ENCODE peak calls at places on chromosome 21, in seven cellular contexts. One of them, this sample, is unnamed.

GRCh38 chr21:31360717-31361116 is 16.7 kb upstream of the TIAM1 start:
- DNase-seq in AG10803: no peak
- DNase-seq in DND-41: no peak
- DNase-seq in ascending aorta: no peak
- DNase-seq in prostate gland: no peak
- DNase-seq in pancreas: no peak
- DNase-seq in GM12878: no peak
- DNase-seq in this sample: no peak

GRCh38 chr21:39422468-39423241 is 22.9 kb downstream of the LCA5L start:
- DNase-seq in prostate gland: no peak
- DNase-seq in ascending aorta: no peak
- DNase-seq in DND-41: no peak
- DNase-seq in pancreas: no peak
- DNase-seq in GM12878: peak
- DNase-seq in AG10803: no peak
- DNase-seq in this sample: no peak

GRCh38 chr21:36381841-36382589 is 3.2 kb upstream of the CHAF1B start:
- DNase-seq in GM12878: no peak
- DNase-seq in DND-41: no peak
- DNase-seq in prostate gland: no peak
- DNase-seq in AG10803: no peak
- DNase-seq in ascending aorta: no peak
- DNase-seq in pancreas: no peak
- DNase-seq in this sample: no peak

GRCh38 chr21:34003428-34003827 is 70.0 kb upstream of the MRPS6 start:
- DNase-seq in AG10803: no peak
- DNase-seq in pancreas: no peak
- DNase-seq in DND-41: no peak
- DNase-seq in GM12878: no peak
- DNase-seq in ascending aorta: no peak
- DNase-seq in prostate gland: no peak
- DNase-seq in this sample: no peak

GRCh38 chr21:21226472-21226871 is 228.3 kb downstream of the NCAM2 start:
- DNase-seq in prostate gland: no peak
- DNase-seq in ascending aorta: no peak
- DNase-seq in pancreas: no peak
- DNase-seq in DND-41: no peak
- DNase-seq in AG10803: no peak
- DNase-seq in GM12878: no peak
- DNase-seq in this sample: no peak

GRCh38 chr21:15104470-15104869 is 39.7 kb upstream of the NRIP1 start:
- DNase-seq in DND-41: no peak
- DNase-seq in prostate gland: no peak
- DNase-seq in GM12878: no peak
- DNase-seq in AG10803: no peak
- DNase-seq in ascending aorta: no peak
- DNase-seq in pancreas: no peak
- DNase-seq in this sample: no peak

GRCh38 chr21:46069719-46070279 is 28.1 kb upstream of the COL6A2 start:
- DNase-seq in AG10803: no peak
- DNase-seq in DND-41: no peak
- DNase-seq in pancreas: no peak
- DNase-seq in prostate gland: no peak
- DNase-seq in ascending aorta: no peak
- DNase-seq in GM12878: no peak
- DNase-seq in this sample: no peak

GRCh38 chr21:45617021-45617930 is 26.2 kb upstream of the PCBP3 start:
- DNase-seq in AG10803: no peak
- DNase-seq in DND-41: no peak
- DNase-seq in pancreas: no peak
- DNase-seq in ascending aorta: no peak
- DNase-seq in prostate gland: no peak
- DNase-seq in GM12878: no peak
- DNase-seq in this sample: no peak

GRCh38 chr21:14993072-14993471 is 71.7 kb downstream of the NRIP1 start:
- DNase-seq in DND-41: no peak
- DNase-seq in prostate gland: no peak
- DNase-seq in pancreas: no peak
- DNase-seq in AG10803: no peak
- DNase-seq in ascending aorta: no peak
- DNase-seq in GM12878: no peak
- DNase-seq in this sample: no peak

GRCh38 chr21:34078915-34079314 is 5.5 kb downstream of the MRPS6 start:
- DNase-seq in GM12878: no peak
- DNase-seq in prostate gland: no peak
- DNase-seq in AG10803: no peak
- DNase-seq in pancreas: no peak
- DNase-seq in ascending aorta: no peak
- DNase-seq in DND-41: peak
- DNase-seq in this sample: peak

GRCh38 chr21:25243809-25244208 is 363.5 kb downstream of the MRPL39 start:
- DNase-seq in ascending aorta: no peak
- DNase-seq in DND-41: no peak
- DNase-seq in pancreas: no peak
- DNase-seq in prostate gland: no peak
- DNase-seq in AG10803: peak
- DNase-seq in GM12878: no peak
- DNase-seq in this sample: no peak

GRCh38 chr21:45387506-45387905 is 17.5 kb upstream of the COL18A1 start:
- DNase-seq in ascending aorta: no peak
- DNase-seq in GM12878: no peak
- DNase-seq in prostate gland: no peak
- DNase-seq in pancreas: no peak
- DNase-seq in DND-41: no peak
- DNase-seq in AG10803: no peak
- DNase-seq in this sample: no peak

GRCh38 chr21:31553461-31553860 is 106.0 kb upstream of the SOD1 start:
- DNase-seq in GM12878: no peak
- DNase-seq in DND-41: no peak
- DNase-seq in pancreas: no peak
- DNase-seq in ascending aorta: no peak
- DNase-seq in prostate gland: no peak
- DNase-seq in AG10803: no peak
- DNase-seq in this sample: no peak

GRCh38 chr21:44949161-44950015 is 9.6 kb downstream of the SLX9 start:
- DNase-seq in ascending aorta: peak
- DNase-seq in DND-41: peak
- DNase-seq in AG10803: peak
- DNase-seq in pancreas: peak
- DNase-seq in prostate gland: peak
- DNase-seq in GM12878: no peak
- DNase-seq in this sample: peak

GRCh38 chr21:45478115-45478801 is 64.0 kb downstream of the SLC19A1 start:
- DNase-seq in DND-41: peak
- DNase-seq in prostate gland: peak
- DNase-seq in pancreas: no peak
- DNase-seq in ascending aorta: no peak
- DNase-seq in GM12878: no peak
- DNase-seq in AG10803: peak
- DNase-seq in this sample: peak

GRCh38 chr21:27390384-27390783 is 423.5 kb upstream of the ADAMTS5 start:
- DNase-seq in ascending aorta: no peak
- DNase-seq in AG10803: no peak
- DNase-seq in DND-41: no peak
- DNase-seq in prostate gland: no peak
- DNase-seq in pancreas: no peak
- DNase-seq in GM12878: no peak
- DNase-seq in this sample: no peak

GRCh38 chr21:46122758-46123683 is 25.1 kb downstream of the COL6A2 start:
- DNase-seq in DND-41: no peak
- DNase-seq in GM12878: no peak
- DNase-seq in prostate gland: no peak
- DNase-seq in AG10803: no peak
- DNase-seq in pancreas: no peak
- DNase-seq in ascending aorta: peak
- DNase-seq in this sample: no peak

DNA sequence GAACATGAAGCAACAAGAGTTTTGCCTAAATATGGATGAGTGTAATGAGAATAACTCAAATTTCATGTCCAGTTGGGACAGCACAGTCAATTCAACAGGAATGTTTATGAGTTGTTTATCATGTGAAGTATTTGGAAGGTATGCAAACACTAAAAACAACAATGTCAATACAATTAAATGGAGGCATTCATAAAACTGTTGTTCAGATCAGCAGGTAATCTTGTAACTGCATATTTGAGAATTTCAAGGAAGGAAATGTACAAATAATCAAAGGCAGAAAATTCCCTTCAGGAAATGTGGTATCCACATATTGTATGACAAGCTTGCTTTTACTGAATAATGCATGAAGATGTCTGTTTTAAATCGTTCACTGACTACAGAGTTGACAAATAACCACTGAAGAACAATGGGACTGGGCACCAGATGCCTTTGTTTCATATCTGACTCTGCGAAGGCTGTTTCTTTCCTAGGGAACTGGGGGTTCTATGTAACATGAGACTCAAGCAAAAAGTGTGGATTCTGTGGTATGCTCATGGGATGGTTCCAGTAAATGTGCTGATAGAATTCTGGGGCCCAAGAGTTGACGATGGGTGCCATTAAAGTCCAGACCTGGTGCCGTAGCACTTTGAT is 198.2 kb downstream of the LTN1 start:
- DNase-seq in DND-41: no peak
- DNase-seq in GM12878: no peak
- DNase-seq in ascending aorta: no peak
- DNase-seq in AG10803: peak
- DNase-seq in pancreas: no peak
- DNase-seq in prostate gland: no peak
- DNase-seq in this sample: no peak
- H3K4me3 ChIP-seq in DND-41: no peak
- H3K4me3 ChIP-seq in GM12878: no peak
- H3K4me3 ChIP-seq in ascending aorta: no peak
- H3K4me3 ChIP-seq in AG10803: no peak
- H3K4me3 ChIP-seq in pancreas: no peak
- H3K4me3 ChIP-seq in prostate gland: no peak
- H3K4me3 ChIP-seq in this sample: no peak

DNA sequence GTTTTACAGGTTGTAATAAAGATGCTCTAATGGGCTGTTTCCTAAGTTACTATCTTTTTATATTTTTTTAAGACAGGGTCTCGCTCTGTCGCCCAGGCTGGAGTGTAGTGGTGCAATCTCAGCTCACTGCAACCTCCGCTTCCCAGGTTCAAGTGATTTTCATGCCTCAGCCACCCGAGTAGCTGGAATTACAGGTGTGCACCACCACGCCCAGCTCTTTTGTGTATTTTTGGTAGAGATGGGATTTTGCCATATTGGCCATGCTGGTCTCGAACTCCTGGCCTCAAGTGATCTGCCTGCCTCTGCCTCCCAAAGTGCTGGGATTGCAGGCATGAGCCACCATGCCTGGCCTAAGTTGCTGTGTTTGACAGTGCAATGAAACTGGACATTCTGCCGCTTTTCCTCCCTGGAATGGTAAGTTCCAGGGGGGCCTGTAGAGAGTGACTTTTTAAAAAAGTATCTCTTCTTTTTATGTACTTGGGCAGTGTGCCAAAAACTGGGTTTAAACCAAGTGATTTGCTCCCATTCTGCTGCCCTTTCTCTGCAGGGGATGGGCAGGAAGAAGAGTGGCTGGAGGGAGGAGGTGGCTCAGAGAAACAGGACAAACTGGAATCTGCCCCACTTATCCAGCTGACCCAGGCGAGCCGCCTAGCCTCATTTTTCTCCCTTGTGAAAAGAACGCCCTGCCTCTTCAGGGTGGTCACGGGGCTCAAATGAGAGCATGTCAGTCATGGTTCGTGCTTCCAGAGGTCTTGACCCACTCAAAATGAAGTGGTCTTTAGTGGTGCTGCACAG is 2.3 kb downstream of the SLC37A1 start:
- DNase-seq in prostate gland: peak
- DNase-seq in AG10803: no peak
- DNase-seq in DND-41: no peak
- DNase-seq in GM12878: no peak
- DNase-seq in ascending aorta: no peak
- DNase-seq in pancreas: no peak
- DNase-seq in this sample: no peak
- H3K4me3 ChIP-seq in prostate gland: peak
- H3K4me3 ChIP-seq in AG10803: no peak
- H3K4me3 ChIP-seq in DND-41: no peak
- H3K4me3 ChIP-seq in GM12878: peak
- H3K4me3 ChIP-seq in ascending aorta: no peak
- H3K4me3 ChIP-seq in pancreas: no peak
- H3K4me3 ChIP-seq in this sample: peak

DNA sequence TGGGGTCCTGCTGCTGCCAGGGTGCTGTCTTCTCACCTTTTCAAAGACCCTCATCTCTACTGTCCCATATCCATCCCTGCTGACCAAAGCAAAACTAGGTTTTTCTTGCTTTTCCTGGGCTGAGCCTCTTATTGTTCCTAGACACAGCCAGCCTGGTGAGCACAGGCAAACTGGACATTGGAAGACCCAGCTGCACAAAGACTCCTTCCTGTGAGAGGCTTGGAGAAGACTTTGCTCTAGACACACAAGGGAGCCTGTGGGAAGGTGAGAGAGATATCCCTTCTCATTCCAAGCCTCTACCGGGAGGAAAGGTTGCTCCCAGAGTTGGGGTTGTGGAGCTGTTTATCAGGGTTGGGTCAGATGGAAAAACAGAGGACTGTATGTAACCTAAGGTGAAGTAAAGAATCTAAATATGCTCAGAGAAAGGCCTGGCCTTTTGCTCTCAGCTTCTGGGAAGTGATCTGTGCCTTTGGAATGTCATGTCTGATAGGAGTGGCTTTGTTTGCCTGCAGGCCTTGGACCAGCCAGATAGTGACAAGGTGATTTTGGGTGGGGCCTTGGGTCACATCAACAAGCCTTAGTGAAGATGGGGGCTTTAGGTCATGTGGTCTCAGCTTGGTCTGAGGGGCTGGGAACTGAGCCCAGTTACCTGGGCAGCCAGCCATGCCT is 87.6 kb upstream of the RUNX1 start:
- DNase-seq in GM12878: no peak
- DNase-seq in pancreas: no peak
- DNase-seq in DND-41: no peak
- DNase-seq in ascending aorta: no peak
- DNase-seq in AG10803: peak
- DNase-seq in prostate gland: no peak
- DNase-seq in this sample: no peak
- H3K4me3 ChIP-seq in GM12878: no peak
- H3K4me3 ChIP-seq in pancreas: no peak
- H3K4me3 ChIP-seq in DND-41: no peak
- H3K4me3 ChIP-seq in ascending aorta: no peak
- H3K4me3 ChIP-seq in AG10803: no peak
- H3K4me3 ChIP-seq in prostate gland: no peak
- H3K4me3 ChIP-seq in this sample: no peak

DNA sequence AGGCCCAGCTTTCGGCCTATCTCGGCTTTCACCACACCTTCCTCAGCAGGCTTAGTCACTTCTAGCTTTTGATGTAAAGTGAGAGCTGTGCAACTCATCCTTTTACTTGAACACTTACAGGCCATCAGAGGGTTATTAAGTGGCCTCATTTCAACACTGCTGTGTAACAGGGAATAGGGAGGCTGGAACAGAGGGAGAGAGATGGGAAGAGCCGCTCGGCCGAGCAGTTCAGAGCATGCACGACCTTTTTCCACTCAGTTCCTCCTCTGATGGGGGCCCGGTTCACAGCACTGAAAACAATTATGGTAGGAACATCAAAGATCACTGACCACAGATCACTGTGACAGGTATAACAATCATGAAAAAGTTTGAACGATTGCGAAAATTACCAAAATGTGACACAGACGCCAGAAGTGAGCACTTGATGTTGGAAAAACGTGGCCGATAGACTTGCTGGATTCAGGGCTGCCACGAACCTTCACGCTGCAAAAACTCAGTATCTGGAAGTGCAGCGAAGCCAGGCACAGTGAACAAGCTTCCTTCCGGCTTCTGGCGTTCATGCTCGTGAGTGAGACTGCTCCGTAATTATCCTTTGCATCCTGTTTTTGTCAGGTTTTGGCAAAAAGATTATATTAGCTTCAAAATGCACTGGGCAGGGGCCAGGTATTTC is 28.6 kb downstream of the AGPAT3 start:
- DNase-seq in prostate gland: no peak
- DNase-seq in GM12878: no peak
- DNase-seq in ascending aorta: no peak
- DNase-seq in DND-41: no peak
- DNase-seq in AG10803: no peak
- DNase-seq in pancreas: no peak
- DNase-seq in this sample: no peak
- H3K4me3 ChIP-seq in prostate gland: no peak
- H3K4me3 ChIP-seq in GM12878: peak
- H3K4me3 ChIP-seq in ascending aorta: no peak
- H3K4me3 ChIP-seq in DND-41: no peak
- H3K4me3 ChIP-seq in AG10803: no peak
- H3K4me3 ChIP-seq in pancreas: no peak
- H3K4me3 ChIP-seq in this sample: peak